ENCODE peak calls at places on chromosomes 16 and 17, in seven cellular contexts. R, P, C, Q, M, E and L are unnamed samples.

GRCh38 chr17:82391496-82392066 is 20.0 kb downstream of the UTS2R start:
- DNase-seq in M (no peak), P (no peak), R (no peak), C (no peak), E (no peak), Q (no peak), L (no peak)

GRCh38 chr17:63086483-63087185 is 120.6 kb downstream of the TANC2 start:
- DNase-seq in R (peak), M (no peak), E (no peak), C (no peak), Q (peak), P (no peak), L (no peak)

GRCh38 chr17:57522436-57523005 is 222.6 kb downstream of the CCDC182 start:
- DNase-seq in C (no peak), R (no peak), P (no peak), Q (no peak), E (no peak), M (no peak), L (no peak)

GRCh38 chr17:17204041-17204591 is 2.0 kb downstream of the PLD6 start:
- DNase-seq in R (no peak), P (no peak), M (peak), Q (no peak), E (no peak), C (no peak), L (no peak)

GRCh38 chr17:7650509-7651096 is at the start of gene ATP1B2:
- DNase-seq in C (peak), Q (peak), E (no peak), P (no peak), M (peak), R (peak), L (peak)

GRCh38 chr16:22296225-22297113 is 740 bp upstream of the POLR3E start:
- DNase-seq in M (no peak), R (no peak), Q (no peak), C (no peak), P (no peak), E (no peak), L (peak)

GRCh38 chr17:20256144-20256543 is 211.2 kb downstream of the LGALS9B start:
- DNase-seq in R (no peak), E (no peak), P (no peak), M (no peak), C (no peak), Q (no peak), L (no peak)

GRCh38 chr16:73046484-73047214 is 1.3 kb downstream of the ZFHX3 start:
- DNase-seq in Q (no peak), R (no peak), M (no peak), C (no peak), P (no peak), E (no peak), L (no peak)

GRCh38 chr17:81396722-81397313 is 1.6 kb downstream of the BAHCC1 start:
- DNase-seq in Q (no peak), P (no peak), R (peak), E (peak), C (no peak), M (no peak), L (peak)

GRCh38 chr17:73595068-73595865 is 49.0 kb downstream of the SDK2 start:
- DNase-seq in M (no peak), Q (peak), R (peak), E (peak), P (no peak), C (no peak), L (peak)

GRCh38 chr17:66711936-66712335 is 123.0 kb upstream of the CACNG5 start:
- DNase-seq in M (no peak), Q (no peak), E (peak), P (peak), C (no peak), R (no peak), L (no peak)

GRCh38 chr17:17778308-17779014 is 58.3 kb downstream of the SREBF1 start:
- DNase-seq in M (no peak), P (no peak), E (peak), C (no peak), R (peak), Q (peak), L (peak)

GRCh38 chr16:56600398-56600999 is 7.9 kb upstream of the MT2A start:
- DNase-seq in C (no peak), Q (peak), R (peak), M (peak), E (peak), P (no peak), L (peak)

GRCh38 chr17:67481808-67482207 is 104.7 kb downstream of the PITPNC1 start:
- DNase-seq in C (no peak), E (peak), Q (no peak), R (peak), M (no peak), P (no peak), L (peak)

GRCh38 chr17:79011451-79012147 is 2.0 kb upstream of the CANT1 start:
- DNase-seq in M (no peak), E (peak), P (no peak), R (peak), C (no peak), Q (no peak), L (peak)

GRCh38 chr17:80815151-80815561 is 176.5 kb upstream of the CHMP6 start:
- DNase-seq in P (no peak), Q (no peak), C (no peak), R (no peak), E (no peak), M (no peak), L (no peak)

GRCh38 chr17:31431098-31431794 is 39.8 kb downstream of the RAB11FIP4 start:
- DNase-seq in C (no peak), Q (no peak), P (no peak), E (no peak), M (no peak), R (no peak), L (no peak)

GRCh38 chr17:79070266-79070880 is 4.3 kb upstream of the ENGASE start:
- DNase-seq in E (no peak), Q (no peak), R (no peak), P (no peak), C (no peak), M (no peak), L (no peak)

DNA sequence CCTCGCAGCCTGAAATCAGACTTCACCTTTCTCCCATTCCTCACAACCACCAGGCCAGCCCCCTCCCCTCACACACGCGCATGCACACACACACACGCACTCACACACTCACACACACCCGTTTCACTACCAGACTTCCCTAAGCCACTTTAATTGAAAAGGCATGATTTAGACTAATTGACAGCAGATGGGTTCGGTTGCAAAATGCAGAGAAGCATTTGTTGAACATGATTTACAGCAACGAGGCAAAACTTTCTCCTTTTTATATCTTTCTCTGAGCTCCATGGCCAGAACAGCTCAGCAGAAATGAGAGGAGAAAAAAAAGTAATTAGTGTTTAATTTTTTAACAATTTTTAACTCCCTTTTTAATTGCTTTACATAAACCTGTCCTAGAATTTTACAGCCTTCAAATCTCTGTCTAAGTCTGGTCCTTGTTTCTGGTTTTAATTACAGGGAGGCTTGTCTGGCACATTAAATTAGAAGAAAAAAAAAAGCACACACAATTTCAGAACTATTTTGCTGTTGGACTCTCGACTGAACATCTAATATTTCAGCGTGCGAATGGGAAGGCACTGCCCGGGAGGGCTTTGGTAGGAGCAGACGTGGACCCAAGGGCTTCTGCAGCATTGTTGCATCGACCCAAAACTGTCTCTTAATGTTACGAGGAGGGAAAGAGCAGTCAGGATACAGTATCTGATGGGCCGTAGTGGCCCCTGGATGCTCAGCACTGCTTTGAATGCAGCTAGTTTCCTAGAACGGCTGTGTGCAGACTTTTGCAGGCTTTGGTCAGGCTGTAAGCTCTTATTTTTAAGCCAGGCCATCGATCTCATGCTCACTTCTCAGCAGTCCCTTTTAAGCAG is 255.9 kb downstream of the SOX9 start:
- DNase-seq in M (no peak), C (no peak), P (no peak), E (peak), R (peak), Q (no peak), L (no peak)
- H3K4me3 ChIP-seq in M (no peak), C (no peak), P (no peak), E (no peak), R (no peak), Q (no peak), L (no peak)

GRCh38 chr16:27235938-27236245 is 32.6 kb downstream of the KDM8 start:
- DNase-seq in E (no peak), P (no peak), Q (no peak), M (no peak), C (no peak), R (no peak), L (no peak)
- H3K4me3 ChIP-seq in E (no peak), P (no peak), Q (no peak), M (no peak), C (no peak), R (no peak), L (no peak)

GRCh38 chr16:30921748-30922419 is 1.5 kb upstream of the FBXL19 start:
- DNase-seq in E (peak), Q (peak), P (peak), M (peak), C (peak), R (peak), L (peak)
- H3K4me3 ChIP-seq in E (peak), Q (peak), P (peak), M (peak), C (peak), R (peak), L (peak)

DNA sequence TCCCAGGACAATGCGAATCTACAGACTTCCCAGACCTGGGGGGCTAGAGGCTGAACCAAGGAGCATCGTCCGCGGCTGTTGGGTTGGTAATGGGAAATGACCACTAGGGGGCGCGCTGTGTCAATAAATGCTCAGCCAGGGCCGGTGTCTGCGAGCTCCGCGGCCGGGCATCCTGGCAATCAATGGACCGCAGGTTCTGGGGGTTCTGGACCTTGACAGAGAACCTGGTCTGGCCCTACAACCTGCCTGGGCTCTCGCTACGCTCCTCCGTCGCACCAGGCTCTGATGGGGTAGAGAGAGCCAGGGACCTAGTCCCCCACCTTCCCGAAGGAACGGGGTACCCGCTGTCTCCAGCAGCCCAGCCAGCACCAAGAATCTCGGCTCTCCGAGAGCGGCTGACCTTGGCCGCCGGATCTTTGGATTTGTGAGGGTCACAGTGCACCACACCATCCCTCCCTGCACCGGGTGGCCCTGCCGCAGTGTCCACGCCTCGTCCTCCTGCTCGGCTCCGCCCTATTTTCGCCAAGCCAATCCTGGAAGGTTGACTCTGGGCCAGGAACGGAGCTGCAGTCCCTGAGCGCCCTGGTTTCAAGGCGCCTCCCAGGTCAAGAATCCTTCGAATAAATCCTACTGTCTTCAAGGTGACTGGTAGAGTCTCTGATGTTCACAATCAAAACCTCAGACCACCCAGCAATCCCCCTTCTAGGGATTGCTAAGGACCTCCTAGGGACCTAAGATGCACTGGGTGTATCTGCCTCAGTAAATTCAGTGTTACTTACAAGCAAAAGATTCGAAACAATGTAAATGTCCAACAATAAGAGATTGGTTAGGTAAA is 20.3 kb upstream of the BEAN1 start:
- DNase-seq in Q (peak), E (peak), C (peak), P (no peak), R (peak), M (peak), L (peak)
- H3K4me3 ChIP-seq in Q (peak), E (peak), C (peak), P (peak), R (peak), M (no peak), L (peak)

GRCh38 chr17:41547378-41547841 is 19.3 kb upstream of the KRT19 start:
- DNase-seq in C (no peak), M (no peak), Q (peak), E (no peak), P (no peak), R (no peak), L (no peak)
- H3K4me3 ChIP-seq in C (no peak), M (no peak), Q (no peak), E (no peak), P (no peak), R (no peak), L (no peak)

GRCh38 chr17:65137076-65137935 is at the start of gene RGS9:
- DNase-seq in R (peak), Q (peak), E (peak), C (peak), P (no peak), M (peak), L (peak)
- H3K4me3 ChIP-seq in R (peak), Q (peak), E (peak), C (peak), P (peak), M (peak), L (peak)

DNA sequence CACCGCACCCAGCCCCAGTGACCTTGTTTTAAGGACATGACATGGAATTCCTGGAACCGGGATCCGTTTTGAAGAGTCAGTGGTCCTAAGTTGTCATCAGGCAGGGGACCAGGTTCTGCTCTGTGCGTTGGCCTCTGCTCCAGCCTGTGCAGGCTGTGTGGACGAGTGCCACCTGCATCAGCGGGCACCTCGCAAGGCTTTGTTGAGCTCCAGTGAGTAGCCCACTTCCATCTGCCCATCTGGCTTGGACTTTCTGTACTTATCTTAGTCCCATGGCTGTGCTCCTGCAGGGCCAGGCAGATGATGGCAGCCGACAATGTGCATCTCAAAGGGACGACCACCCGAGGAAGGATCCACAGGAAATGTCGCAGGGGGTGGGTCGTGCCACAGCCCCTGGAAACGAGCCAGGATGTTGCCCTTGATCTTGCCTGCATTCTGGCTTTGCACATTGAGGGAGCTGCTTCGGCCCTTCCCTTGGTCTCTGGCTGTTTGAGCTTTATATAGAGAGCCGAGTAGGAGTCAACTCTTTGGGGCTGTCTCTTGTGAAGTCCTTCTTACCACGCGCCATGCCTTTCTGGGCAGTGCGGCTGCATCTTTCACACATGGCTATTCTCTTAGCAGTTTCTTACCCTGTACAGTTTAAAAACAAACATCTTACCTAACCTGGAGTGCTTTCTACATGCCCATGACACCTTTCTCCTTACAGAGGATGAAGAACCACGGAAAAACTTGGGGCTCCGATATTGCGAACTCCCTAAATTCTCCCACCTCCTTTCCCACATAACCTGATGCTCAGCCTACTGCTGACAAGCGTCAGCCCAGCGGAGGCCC is 18.3 kb downstream of the KIAA0513 start:
- DNase-seq in M (no peak), P (no peak), E (no peak), Q (no peak), R (no peak), C (no peak), L (no peak)
- H3K4me3 ChIP-seq in M (no peak), P (no peak), E (no peak), Q (no peak), R (no peak), C (no peak), L (no peak)

DNA sequence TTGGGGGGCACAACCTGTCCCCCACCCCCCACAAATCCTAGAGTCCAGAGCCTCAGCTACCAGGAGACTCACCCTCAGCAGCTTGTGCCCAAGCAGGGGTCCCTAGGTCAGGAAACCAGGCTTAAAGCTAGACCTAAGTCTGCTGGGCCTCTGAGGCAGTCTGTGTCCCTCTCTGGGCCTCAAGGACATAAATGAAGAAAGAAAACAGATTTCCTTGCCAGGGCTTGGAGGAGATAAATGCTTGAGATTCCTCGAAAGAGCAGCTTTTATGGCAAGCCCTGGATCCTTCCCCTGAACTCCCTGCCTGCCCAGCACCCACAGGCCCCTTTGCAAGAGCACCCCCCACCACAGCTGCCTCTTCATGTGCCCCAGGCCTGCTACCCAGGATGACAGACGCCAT is 3.3 kb downstream of the SRCIN1 start:
- DNase-seq in R (peak), Q (no peak), P (no peak), M (no peak), C (no peak), E (peak), L (no peak)
- H3K4me3 ChIP-seq in R (no peak), Q (no peak), P (no peak), M (no peak), C (no peak), E (no peak), L (no peak)

GRCh38 chr17:1644493-1645206 is 882 bp downstream of the SCARF1 start:
- DNase-seq in E (peak), P (no peak), Q (no peak), R (peak), C (no peak), M (no peak), L (peak)
- H3K4me3 ChIP-seq in E (no peak), P (no peak), Q (no peak), R (no peak), C (peak), M (peak), L (no peak)